ENCODE peak calls at places on chromosomes 12 and 14, in five cellular contexts. P is progenitor cell of endocrine pancreas, H is HCT116, W is HS-5, V is substantia nigra. D is an unnamed sample.

GRCh38 chr14:92622311-92622710 is 108.7 kb downstream of the RIN3 start:
- DNase-seq in P (no peak), H (no peak), V (no peak), W (no peak), D (no peak)

GRCh38 chr14:28765169-28765906 is 1.2 kb upstream of the FOXG1 start:
- DNase-seq in W (no peak), P (no peak), V (no peak), H (no peak), D (no peak)

GRCh38 chr14:55864890-55865655 is 253.1 kb upstream of the PELI2 start:
- DNase-seq in V (no peak), H (no peak), P (no peak), W (no peak), D (peak)

GRCh38 chr12:120984351-120984898 is 6.1 kb downstream of the HNF1A start:
- DNase-seq in W (no peak), V (no peak), H (no peak), P (no peak), D (no peak)

GRCh38 chr12:40921563-40922163 is 229.4 kb downstream of the CNTN1 start:
- DNase-seq in W (no peak), H (peak), P (no peak), V (no peak), D (no peak)

GRCh38 chr14:95394981-95395737 is 75.5 kb upstream of the CLMN start:
- DNase-seq in P (no peak), H (no peak), V (no peak), W (no peak), D (no peak)

GRCh38 chr12:47349102-47349769 is 269.5 kb upstream of the AMIGO2 start:
- DNase-seq in H (no peak), W (no peak), P (no peak), V (no peak), D (no peak)

GRCh38 chr12:55840581-55841351 is 2.0 kb downstream of the MMP19 start:
- DNase-seq in W (no peak), H (no peak), V (no peak), P (no peak), D (no peak)

GRCh38 chr12:110860833-110861291 is 14.1 kb downstream of the CCDC63 start:
- DNase-seq in W (no peak), P (no peak), H (no peak), V (no peak), D (no peak)

GRCh38 chr12:107475900-107476299 is 209.7 kb upstream of the PWP1 start:
- DNase-seq in H (no peak), V (no peak), W (no peak), P (no peak), D (no peak)

GRCh38 chr12:2582631-2583616 is 211.8 kb upstream of the FKBP4 start:
- DNase-seq in W (no peak), P (peak), H (peak), V (peak), D (peak)

GRCh38 chr14:74299061-74299545 is 3.6 kb downstream of the ABCD4 start:
- DNase-seq in W (no peak), P (no peak), V (peak), H (peak), D (peak)

GRCh38 chr12:69657376-69658137 is 41.5 kb downstream of the BEST3 start:
- DNase-seq in H (no peak), W (no peak), V (no peak), P (no peak), D (no peak)

GRCh38 chr14:66508547-66508845 is 549 bp downstream of the GPHN start:
- DNase-seq in W (no peak), P (no peak), H (no peak), V (no peak), D (no peak)

GRCh38 chr14:28901631-28902030 is 135.0 kb downstream of the FOXG1 start:
- DNase-seq in P (no peak), H (no peak), V (no peak), W (no peak), D (no peak)

GRCh38 chr14:105248368-105249174 is at the start of gene BTBD6:
- DNase-seq in P (peak), H (peak), V (peak), W (peak), D (peak)

GRCh38 chr14:64704145-64704742 is at the start of gene PLEKHG3:
- DNase-seq in P (peak), V (peak), H (no peak), W (no peak), D (peak)

GRCh38 chr14:80388980-80389711 is 177.8 kb upstream of the DIO2 start:
- DNase-seq in P (no peak), W (peak), V (no peak), H (no peak), D (no peak)

GRCh38 chr14:95527392-95528002 is 7.4 kb upstream of the GLRX5 start:
- DNase-seq in P (no peak), H (no peak), W (no peak), V (no peak), D (no peak)

GRCh38 chr12:32217354-32218310 is 111.0 kb downstream of the BICD1 start:
- DNase-seq in V (peak), P (no peak), W (peak), H (no peak), D (no peak)

GRCh38 chr12:124599074-124599999 is 31.9 kb upstream of the NCOR2 start:
- DNase-seq in H (no peak), V (no peak), P (no peak), W (no peak), D (no peak)

GRCh38 chr12:126358806-126359205 is 1293.6 kb downstream of the AACS start:
- DNase-seq in P (no peak), H (no peak), V (no peak), W (no peak), D (no peak)

GRCh38 chr14:65422093-65422834 is 9.7 kb downstream of the FUT8 start:
- DNase-seq in H (no peak), W (no peak), V (no peak), P (no peak), D (no peak)

GRCh38 chr14:80787876-80788275 is 153.7 kb downstream of the CEP128 start:
- DNase-seq in H (no peak), V (no peak), W (no peak), P (no peak), D (no peak)

GRCh38 chr14:78950654-78951053 is 780.5 kb downstream of the NRXN3 start:
- DNase-seq in W (no peak), P (no peak), V (no peak), H (no peak), D (no peak)

D was measured in right cardiac atrium.